ENCODE peak calls at places on chromosomes 4 and X, in eight cellular contexts. One of them, this sample, is unnamed.

GRCh38 chr4:1471443-1472147 is 65.4 kb upstream of the NKX1-1 start:
- DNase-seq in activated CD4-positive, CD25-positive, alpha-beta regulatory T cell: no peak
- DNase-seq in activated CD4-positive, alpha-beta memory T cell treated with anti-CD3 and anti-CD28 coated beads for 36 hours: no peak
- DNase-seq in NCI-H2171: no peak
- DNase-seq in A549: no peak
- DNase-seq in IMR-90: no peak
- DNase-seq in SW 1271: no peak
- DNase-seq in COR-L47: peak
- DNase-seq in this sample: no peak

GRCh38 chrX:54248309-54248708 is 65.3 kb upstream of the FAM120C start:
- DNase-seq in activated CD4-positive, CD25-positive, alpha-beta regulatory T cell: no peak
- DNase-seq in activated CD4-positive, alpha-beta memory T cell treated with anti-CD3 and anti-CD28 coated beads for 36 hours: no peak
- DNase-seq in NCI-H2171: peak
- DNase-seq in A549: peak
- DNase-seq in IMR-90: peak
- DNase-seq in SW 1271: no peak
- DNase-seq in COR-L47: peak
- DNase-seq in this sample: no peak

GRCh38 chrX:51420610-51421009 is 75.8 kb downstream of the NUDT11 start:
- DNase-seq in activated CD4-positive, CD25-positive, alpha-beta regulatory T cell: no peak
- DNase-seq in activated CD4-positive, alpha-beta memory T cell treated with anti-CD3 and anti-CD28 coated beads for 36 hours: no peak
- DNase-seq in NCI-H2171: no peak
- DNase-seq in A549: peak
- DNase-seq in IMR-90: peak
- DNase-seq in SW 1271: no peak
- DNase-seq in COR-L47: peak
- DNase-seq in this sample: no peak

GRCh38 chr4:73661646-73662119 is 41.4 kb upstream of the RASSF6 start:
- DNase-seq in activated CD4-positive, CD25-positive, alpha-beta regulatory T cell: no peak
- DNase-seq in activated CD4-positive, alpha-beta memory T cell treated with anti-CD3 and anti-CD28 coated beads for 36 hours: peak
- DNase-seq in NCI-H2171: no peak
- DNase-seq in A549: peak
- DNase-seq in IMR-90: peak
- DNase-seq in SW 1271: peak
- DNase-seq in COR-L47: no peak
- DNase-seq in this sample: no peak

GRCh38 chr4:140099993-140100392 is 54.0 kb downstream of the MAML3 start:
- DNase-seq in activated CD4-positive, CD25-positive, alpha-beta regulatory T cell: no peak
- DNase-seq in activated CD4-positive, alpha-beta memory T cell treated with anti-CD3 and anti-CD28 coated beads for 36 hours: peak
- DNase-seq in NCI-H2171: peak
- DNase-seq in A549: peak
- DNase-seq in IMR-90: peak
- DNase-seq in SW 1271: no peak
- DNase-seq in COR-L47: no peak
- DNase-seq in this sample: peak

GRCh38 chrX:40784516-40785151 is 49.3 kb upstream of the MED14 start:
- DNase-seq in activated CD4-positive, CD25-positive, alpha-beta regulatory T cell: no peak
- DNase-seq in activated CD4-positive, alpha-beta memory T cell treated with anti-CD3 and anti-CD28 coated beads for 36 hours: no peak
- DNase-seq in NCI-H2171: no peak
- DNase-seq in A549: peak
- DNase-seq in IMR-90: peak
- DNase-seq in SW 1271: no peak
- DNase-seq in COR-L47: no peak
- DNase-seq in this sample: no peak

GRCh38 chrX:45068555-45068954 is 132.1 kb downstream of the DIPK2B start:
- DNase-seq in activated CD4-positive, CD25-positive, alpha-beta regulatory T cell: no peak
- DNase-seq in activated CD4-positive, alpha-beta memory T cell treated with anti-CD3 and anti-CD28 coated beads for 36 hours: no peak
- DNase-seq in NCI-H2171: no peak
- DNase-seq in A549: no peak
- DNase-seq in IMR-90: no peak
- DNase-seq in SW 1271: no peak
- DNase-seq in COR-L47: no peak
- DNase-seq in this sample: no peak

GRCh38 chrX:140034916-140035315 is 69.6 kb upstream of the CXorf66 start:
- DNase-seq in activated CD4-positive, CD25-positive, alpha-beta regulatory T cell: no peak
- DNase-seq in activated CD4-positive, alpha-beta memory T cell treated with anti-CD3 and anti-CD28 coated beads for 36 hours: no peak
- DNase-seq in NCI-H2171: no peak
- DNase-seq in A549: peak
- DNase-seq in IMR-90: no peak
- DNase-seq in SW 1271: no peak
- DNase-seq in COR-L47: no peak
- DNase-seq in this sample: no peak